ENCODE peak calls at places on chromosome 6, in nine cellular contexts. M is iPS DF 6.9; J is SK-N-SH; E is PC-3; S is right atrium auricular region; X is H9; A is CD4-positive, CD25-positive, alpha-beta regulatory T cell; R is heart right ventricle; C is endothelial cell of umbilical vein. Q is an unnamed sample. For H3K27me3, the result is how much of the 10 kb centered on the place peaks cover.

GRCh38 chr6:4398806-4399205 is 263.4 kb upstream of the ECI2 start:
- DNase-seq in R (no peak), A (no peak), S (no peak), M (no peak), E (no peak), X (no peak), C (no peak), J (no peak), Q (no peak)

GRCh38 chr6:119034827-119035458 is 43.5 kb downstream of the FAM184A start:
- DNase-seq in C (peak), E (no peak), J (no peak), S (no peak), R (no peak), A (no peak), X (no peak), M (no peak), Q (no peak)

GRCh38 chr6:161486326-161486725 is 212.5 kb upstream of the AGPAT4 start:
- DNase-seq in A (no peak), X (no peak), M (no peak), J (peak), R (no peak), S (no peak), C (peak), E (peak), Q (no peak)

GRCh38 chr6:19692506-19693298 is 144.5 kb upstream of the ID4 start:
- DNase-seq in S (no peak), X (no peak), E (no peak), R (no peak), A (no peak), C (no peak), M (no peak), J (no peak), Q (no peak)

GRCh38 chr6:39003072-39003471 is 45.5 kb upstream of the GLP1R start:
- DNase-seq in A (no peak), S (no peak), J (no peak), E (peak), C (no peak), R (no peak), M (no peak), X (no peak), Q (no peak)

GRCh38 chr6:28709478-28710349 is 184.0 kb downstream of the GPX5 start:
- DNase-seq in J (no peak), X (peak), E (no peak), S (no peak), C (no peak), R (no peak), A (no peak), M (no peak), Q (no peak)

GRCh38 chr6:169685860-169686259 is 16.0 kb downstream of the WDR27 start:
- DNase-seq in X (no peak), S (no peak), A (no peak), J (no peak), E (no peak), C (no peak), M (no peak), R (no peak), Q (no peak)

GRCh38 chr6:138418118-138418742 is 14.2 kb downstream of the HEBP2 start:
- DNase-seq in R (no peak), A (no peak), S (no peak), M (no peak), X (no peak), C (no peak), E (no peak), J (no peak), Q (no peak)

GRCh38 chr6:26240157-26240980 is 124.6 kb upstream of the BTN3A2 start:
- DNase-seq in C (peak), E (no peak), R (no peak), M (no peak), A (peak), J (peak), X (peak), S (peak), Q (no peak)

GRCh38 chr6:42142118-42142835 is at the start of gene C6orf132:
- DNase-seq in A (no peak), J (peak), E (peak), C (no peak), X (peak), M (no peak), S (no peak), R (peak), Q (no peak)

GRCh38 chr6:100948381-100949133 is 67.4 kb upstream of the ASCC3 start:
- DNase-seq in M (no peak), E (no peak), J (no peak), X (no peak), S (no peak), R (no peak), C (no peak), A (no peak), Q (no peak)

GRCh38 chr6:159720708-159721107 is 6.6 kb upstream of the WTAP start:
- DNase-seq in E (peak), R (no peak), X (no peak), A (peak), S (no peak), C (peak), M (peak), J (peak), Q (no peak)

GRCh38 chr6:18997375-18997826 is 610.3 kb downstream of the RNF144B start:
- DNase-seq in S (no peak), E (peak), C (peak), A (peak), M (peak), R (no peak), X (peak), J (peak), Q (no peak)

GRCh38 chr6:5150676-5151075 is 65.5 kb downstream of the PPP1R3G start:
- DNase-seq in S (no peak), A (no peak), X (no peak), R (no peak), C (no peak), J (no peak), M (no peak), E (no peak), Q (no peak)

GRCh38 chr6:102216232-102216631 is 822.7 kb downstream of the GRIK2 start:
- DNase-seq in C (no peak), X (no peak), R (no peak), E (no peak), S (no peak), A (no peak), J (no peak), M (no peak), Q (no peak)

GRCh38 chr6:154482858-154483257 is 27.6 kb downstream of the CNKSR3 start:
- DNase-seq in A (no peak), X (no peak), S (no peak), M (no peak), J (peak), E (no peak), C (peak), R (no peak), Q (no peak)

GRCh38 chr6:56766806-56767178 is 124.1 kb upstream of the DST start:
- DNase-seq in J (no peak), E (peak), S (no peak), X (no peak), C (peak), M (no peak), R (no peak), A (no peak), Q (no peak)

GRCh38 chr6:163427498-163428254 is 13.2 kb downstream of the QKI start:
- DNase-seq in J (no peak), C (peak), R (no peak), M (no peak), A (peak), S (no peak), E (peak), X (no peak), Q (no peak)

GRCh38 chr6:151765444-151765886 is 42.0 kb upstream of the ESR1 start:
- DNase-seq in J (peak), M (peak), R (no peak), S (peak), X (no peak), E (peak), C (peak), A (peak), Q (no peak)

GRCh38 chr6:83436674-83437073 is 5.8 kb upstream of the ME1 start:
- DNase-seq in E (no peak), A (no peak), R (no peak), S (no peak), M (no peak), J (no peak), C (no peak), X (no peak), Q (no peak)

GRCh38 chr6:90599151-90599550 is 12.3 kb upstream of the MAP3K7 start:
- DNase-seq in J (no peak), E (no peak), R (no peak), M (no peak), A (no peak), C (no peak), X (no peak), S (no peak), Q (no peak)
- H3K27me3 ChIP-seq in J (under half), E (under half), R (under half), M (under half), A (half or more), C (under half), X (under half), S (under half), Q (under half)

DNA sequence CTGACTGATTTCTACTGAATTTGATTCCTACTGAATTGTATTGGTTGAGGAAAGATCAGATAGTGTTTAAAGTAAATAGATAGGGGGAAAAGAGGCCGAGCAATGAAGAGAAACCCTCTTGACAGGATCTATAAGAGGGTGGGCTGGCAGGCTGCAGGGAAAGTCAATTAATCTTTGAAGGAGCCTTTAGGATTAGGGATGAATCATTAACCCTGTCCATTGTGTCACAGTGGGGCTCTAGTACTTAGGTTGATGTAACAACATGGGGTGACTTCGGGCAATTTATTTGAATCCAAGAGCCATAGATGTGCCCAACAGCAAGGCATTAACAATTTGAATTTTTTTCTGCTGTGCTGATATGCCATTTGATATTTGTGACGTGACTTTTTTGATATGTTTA is 7.5 kb downstream of the RFX6 start:
- DNase-seq in S (no peak), E (no peak), X (no peak), J (no peak), C (no peak), A (no peak), M (no peak), R (no peak), Q (no peak)
- H3K27me3 ChIP-seq in S (under half), E (under half), X (under half), J (under half), C (under half), A (under half), M (under half), R (under half), Q (under half)

GRCh38 chr6:166145751-166146150 is 21.9 kb downstream of the TBXT start:
- DNase-seq in R (no peak), X (no peak), S (no peak), A (no peak), E (no peak), J (no peak), M (no peak), C (no peak), Q (no peak)
- H3K27me3 ChIP-seq in R (under half), X (under half), S (under half), A (under half), E (under half), J (under half), M (under half), C (under half), Q (under half)

GRCh38 chr6:40788661-40789111 is 201.5 kb upstream of the LRFN2 start:
- DNase-seq in X (no peak), M (no peak), S (no peak), R (no peak), J (peak), A (no peak), E (no peak), C (peak), Q (no peak)
- H3K27me3 ChIP-seq in X (under half), M (under half), S (under half), R (under half), J (under half), A (under half), E (under half), C (under half), Q (under half)

GRCh38 chr6:10883312-10884244 is 1.7 kb upstream of the GCM2 start:
- DNase-seq in S (no peak), E (no peak), J (no peak), X (peak), R (no peak), A (no peak), C (no peak), M (no peak), Q (no peak)
- H3K27me3 ChIP-seq in S (under half), E (under half), J (under half), X (under half), R (half or more), A (under half), C (half or more), M (under half), Q (under half)

DNA sequence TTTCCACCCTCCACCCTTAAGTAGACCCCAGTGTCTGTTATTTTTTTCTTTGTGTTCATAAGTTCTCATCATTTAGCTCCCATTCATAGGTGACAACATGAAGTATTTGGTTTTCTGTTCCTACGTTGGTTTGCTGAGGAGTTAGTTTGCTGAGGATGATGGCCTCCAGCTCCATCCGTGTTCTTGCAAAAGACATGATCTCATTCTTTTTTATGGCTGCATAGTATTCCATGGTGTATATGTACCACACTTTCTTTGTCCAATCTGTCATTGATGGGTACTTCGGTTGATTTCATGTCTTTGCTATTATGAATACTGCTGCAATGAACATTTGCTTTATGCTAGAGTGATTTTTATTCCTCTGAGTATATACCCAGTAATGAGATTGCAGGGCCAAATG is 301.2 kb downstream of the ADGRG6 start:
- DNase-seq in J (no peak), R (no peak), E (no peak), M (no peak), X (no peak), S (no peak), C (no peak), A (no peak), Q (no peak)
- H3K27me3 ChIP-seq in J (under half), R (under half), E (under half), M (under half), X (under half), S (under half), C (under half), A (under half), Q (under half)

GRCh38 chr6:109356237-109356636 is 26.0 kb downstream of the CD164 start:
- DNase-seq in J (no peak), M (no peak), R (no peak), A (no peak), X (no peak), C (no peak), S (no peak), E (no peak), Q (no peak)

GRCh38 chr6:109349419-109349987 is 32.8 kb downstream of the CD164 start:
- DNase-seq in J (peak), C (peak), X (no peak), S (no peak), E (peak), R (no peak), M (no peak), A (no peak), Q (no peak)

GRCh38 chr6:109347779-109348178 is 34.5 kb downstream of the CD164 start:
- DNase-seq in S (no peak), A (no peak), R (no peak), J (peak), M (no peak), E (no peak), X (no peak), C (no peak), Q (no peak)

GRCh38 chr6:109348246-109348645 is 34.0 kb downstream of the CD164 start:
- DNase-seq in A (no peak), C (no peak), R (peak), E (no peak), J (no peak), X (no peak), M (no peak), S (no peak), Q (no peak)

DNA sequence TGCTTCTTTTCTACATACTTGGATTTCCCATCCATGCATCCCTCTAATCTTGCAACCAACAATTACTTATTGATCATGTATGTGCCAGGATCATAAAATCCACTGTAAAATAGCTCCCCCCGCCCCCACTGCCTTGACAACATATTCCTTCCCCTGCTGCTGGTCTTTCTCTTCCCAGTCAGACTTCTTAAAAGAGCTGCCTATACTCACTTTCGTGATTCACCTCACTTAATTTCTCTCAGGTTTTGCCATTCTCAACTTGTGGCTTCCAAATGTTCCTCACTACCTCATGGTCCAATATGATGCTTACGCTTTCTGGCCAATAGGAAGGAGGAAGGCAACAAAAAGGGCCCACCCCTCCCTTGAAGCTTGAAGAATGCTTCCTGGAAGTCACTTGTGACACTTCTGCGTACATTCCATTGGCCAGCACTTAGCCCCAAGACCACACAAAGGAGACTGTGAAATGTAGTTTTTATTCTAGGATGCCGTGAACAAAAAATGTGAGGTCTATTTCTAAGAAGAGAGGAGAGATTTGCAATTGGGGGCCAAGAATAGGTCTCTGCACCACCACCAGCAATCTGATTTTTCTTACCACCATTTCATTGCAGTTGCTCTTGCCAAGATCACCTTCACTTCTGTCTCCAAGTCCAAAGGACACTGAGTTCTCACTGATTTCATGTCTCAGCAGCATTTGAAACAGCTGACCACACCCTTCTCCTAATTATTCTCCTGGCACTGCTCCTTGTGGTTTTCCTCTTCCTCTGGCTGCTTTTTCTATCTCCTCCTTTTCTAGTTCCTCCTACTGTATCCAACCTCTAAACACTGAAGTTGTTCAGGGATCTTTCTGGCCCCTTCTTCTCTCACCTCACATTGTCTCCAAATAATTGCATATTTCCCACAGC is 30.8 kb downstream of the CD164 start:
- DNase-seq in J (no peak), E (no peak), A (no peak), S (no peak), X (no peak), R (no peak), M (no peak), C (no peak), Q (no peak)
- H3K27me3 ChIP-seq in J (under half), E (under half), A (under half), S (under half), X (under half), R (under half), M (under half), C (under half), Q (under half)

GRCh38 chr6:165663736-165664552 is 903 bp upstream of the PDE10A start:
- DNase-seq in M (no peak), A (peak), C (no peak), J (no peak), S (no peak), R (peak), X (peak), E (no peak), Q (no peak)

GRCh38 chr6:165664553-165665383 is 1.7 kb upstream of the PDE10A start:
- DNase-seq in J (no peak), C (no peak), E (no peak), M (no peak), A (no peak), S (no peak), R (no peak), X (no peak), Q (no peak)

GRCh38 chr6:165662671-165663282 is at the start of gene PDE10A:
- DNase-seq in X (peak), A (peak), R (peak), C (peak), S (no peak), E (no peak), J (peak), M (no peak), Q (no peak)

GRCh38 chr6:165663283-165663735 is 268 bp upstream of the PDE10A start:
- DNase-seq in E (peak), M (no peak), C (peak), A (peak), J (peak), R (peak), X (peak), S (no peak), Q (no peak)

GRCh38 chr6:165665384-165665672 is 2.3 kb upstream of the PDE10A start:
- DNase-seq in A (no peak), S (no peak), C (no peak), M (no peak), J (no peak), E (no peak), R (no peak), X (no peak), Q (no peak)
- H3K27me3 ChIP-seq in A (under half), S (under half), C (under half), M (under half), J (under half), E (half or more), R (half or more), X (under half), Q (under half)